ENCODE peak calls at places on chromosomes 12 and 14, in five cellular contexts. One of them, this sample, is unnamed.

GRCh38 chr12:124395284-124395752 is 100.4 kb downstream of the RFLNA start:
- DNase-seq in stimulated activated CD4-positive, alpha-beta T cell treated with anti-CD3 and anti-CD28 coated beads, Interleukin-1b, Interleukin-23, amount 100 ng/mL, for 48 hours: no peak
- DNase-seq in GM04503: no peak
- DNase-seq in activated CD4-positive, alpha-beta T cell treated with anti-CD3 and anti-CD28 coated beads for 1 hour: no peak
- DNase-seq in memory B cell: no peak
- DNase-seq in this sample: no peak

GRCh38 chr12:107564946-107565345 is 120.7 kb upstream of the PWP1 start:
- DNase-seq in stimulated activated CD4-positive, alpha-beta T cell treated with anti-CD3 and anti-CD28 coated beads, Interleukin-1b, Interleukin-23, amount 100 ng/mL, for 48 hours: no peak
- DNase-seq in GM04503: no peak
- DNase-seq in activated CD4-positive, alpha-beta T cell treated with anti-CD3 and anti-CD28 coated beads for 1 hour: no peak
- DNase-seq in memory B cell: no peak
- DNase-seq in this sample: no peak

GRCh38 chr12:13606290-13606689 is 375.1 kb downstream of the GRIN2B start:
- DNase-seq in stimulated activated CD4-positive, alpha-beta T cell treated with anti-CD3 and anti-CD28 coated beads, Interleukin-1b, Interleukin-23, amount 100 ng/mL, for 48 hours: no peak
- DNase-seq in GM04503: no peak
- DNase-seq in activated CD4-positive, alpha-beta T cell treated with anti-CD3 and anti-CD28 coated beads for 1 hour: no peak
- DNase-seq in memory B cell: no peak
- DNase-seq in this sample: no peak

GRCh38 chr12:31366104-31366621 is 40.2 kb upstream of the SINHCAF start:
- DNase-seq in stimulated activated CD4-positive, alpha-beta T cell treated with anti-CD3 and anti-CD28 coated beads, Interleukin-1b, Interleukin-23, amount 100 ng/mL, for 48 hours: no peak
- DNase-seq in GM04503: no peak
- DNase-seq in activated CD4-positive, alpha-beta T cell treated with anti-CD3 and anti-CD28 coated beads for 1 hour: no peak
- DNase-seq in memory B cell: no peak
- DNase-seq in this sample: no peak

GRCh38 chr12:39000370-39000769 is 95.0 kb upstream of the CPNE8 start:
- DNase-seq in stimulated activated CD4-positive, alpha-beta T cell treated with anti-CD3 and anti-CD28 coated beads, Interleukin-1b, Interleukin-23, amount 100 ng/mL, for 48 hours: no peak
- DNase-seq in GM04503: no peak
- DNase-seq in activated CD4-positive, alpha-beta T cell treated with anti-CD3 and anti-CD28 coated beads for 1 hour: no peak
- DNase-seq in memory B cell: no peak
- DNase-seq in this sample: no peak

GRCh38 chr12:28425531-28425930 is 235.3 kb downstream of the CCDC91 start:
- DNase-seq in stimulated activated CD4-positive, alpha-beta T cell treated with anti-CD3 and anti-CD28 coated beads, Interleukin-1b, Interleukin-23, amount 100 ng/mL, for 48 hours: no peak
- DNase-seq in GM04503: no peak
- DNase-seq in activated CD4-positive, alpha-beta T cell treated with anti-CD3 and anti-CD28 coated beads for 1 hour: no peak
- DNase-seq in memory B cell: no peak
- DNase-seq in this sample: no peak

GRCh38 chr14:57420986-57421385 is 30.6 kb downstream of the NAA30 start:
- DNase-seq in stimulated activated CD4-positive, alpha-beta T cell treated with anti-CD3 and anti-CD28 coated beads, Interleukin-1b, Interleukin-23, amount 100 ng/mL, for 48 hours: no peak
- DNase-seq in GM04503: no peak
- DNase-seq in activated CD4-positive, alpha-beta T cell treated with anti-CD3 and anti-CD28 coated beads for 1 hour: no peak
- DNase-seq in memory B cell: no peak
- DNase-seq in this sample: no peak

GRCh38 chr14:65301862-65302539 is 110.5 kb upstream of the FUT8 start:
- DNase-seq in stimulated activated CD4-positive, alpha-beta T cell treated with anti-CD3 and anti-CD28 coated beads, Interleukin-1b, Interleukin-23, amount 100 ng/mL, for 48 hours: no peak
- DNase-seq in GM04503: no peak
- DNase-seq in activated CD4-positive, alpha-beta T cell treated with anti-CD3 and anti-CD28 coated beads for 1 hour: no peak
- DNase-seq in memory B cell: no peak
- DNase-seq in this sample: no peak